ENCODE peak calls at places on chromosomes 16 and 17, in five cellular contexts. N, S, B, H and U are unnamed samples.

GRCh38 chr16:54282202-54282922 is 4.2 kb downstream of the IRX3 start:
- DNase-seq in B (peak), N (no peak), S (peak), H (peak), U (no peak)

GRCh38 chr17:57724038-57724728 is 20.9 kb downstream of the CCDC182 start:
- DNase-seq in S (peak), N (no peak), B (peak), H (peak), U (no peak)

GRCh38 chr17:45336390-45337182 is 19.8 kb upstream of the MAP3K14 start:
- DNase-seq in N (no peak), B (no peak), H (no peak), S (no peak), U (no peak)

GRCh38 chr17:78820122-78820792 is 20.4 kb downstream of the USP36 start:
- DNase-seq in N (no peak), B (no peak), H (no peak), S (no peak), U (no peak)

GRCh38 chr17:81527591-81528383 is at the start of gene FSCN2:
- DNase-seq in S (no peak), H (no peak), B (peak), N (no peak), U (no peak)

GRCh38 chr16:397736-398332 is 835 bp downstream of the NME4 start:
- DNase-seq in H (peak), B (peak), N (no peak), S (peak), U (no peak)

GRCh38 chr16:66081967-66082366 is 284.5 kb upstream of the CDH5 start:
- DNase-seq in N (no peak), H (no peak), S (peak), B (peak), U (no peak)

GRCh38 chr16:10609410-10609774 is 29.0 kb upstream of the EMP2 start:
- DNase-seq in S (peak), N (no peak), H (peak), B (no peak), U (no peak)

GRCh38 chr16:28531777-28532744 is 6.7 kb downstream of the NUPR1 start:
- DNase-seq in N (no peak), B (peak), H (peak), S (no peak), U (no peak)

GRCh38 chr16:88826070-88826840 is 14.5 kb upstream of the APRT start:
- DNase-seq in B (no peak), H (no peak), N (no peak), S (no peak), U (no peak)

GRCh38 chr17:55421179-55421934 is at the start of gene MMD:
- DNase-seq in N (no peak), B (no peak), S (peak), H (peak), U (peak)

GRCh38 chr16:74107795-74108610 is 188.6 kb upstream of the PSMD7 start:
- DNase-seq in N (no peak), B (peak), S (peak), H (peak), U (no peak)

GRCh38 chr17:9138161-9138717 is 116.9 kb downstream of the NTN1 start:
- DNase-seq in H (no peak), S (no peak), N (no peak), B (no peak), U (no peak)

GRCh38 chr17:31313982-31314787 is at the start of gene EVI2B:
- DNase-seq in B (no peak), S (peak), H (peak), N (no peak), U (no peak)